ENCODE peak calls at places on chromosomes 7 and 10, in four cellular contexts. V, Y, T and M are unnamed samples.

GRCh38 chr10:89515031-89515841 is 20.2 kb downstream of the SLC16A12 start:
- DNase-seq in V (no peak), Y (no peak), T (no peak), M (no peak)

GRCh38 chr7:44979481-44980392 is 922 bp upstream of the MYO1G start:
- DNase-seq in V (no peak), Y (no peak), T (no peak), M (no peak)

GRCh38 chr7:110944966-110945644 is 145.8 kb upstream of the LRRN3 start:
- DNase-seq in V (no peak), Y (no peak), T (no peak), M (no peak)

GRCh38 chr7:133699390-133699789 is 427.8 kb upstream of the LRGUK start:
- DNase-seq in V (no peak), Y (no peak), T (no peak), M (no peak)

GRCh38 chr10:58701398-58702135 is 188.9 kb downstream of the BICC1 start:
- DNase-seq in V (no peak), Y (no peak), T (no peak), M (peak)

GRCh38 chr10:128059915-128060314 is 66.3 kb downstream of the MKI67 start:
- DNase-seq in V (no peak), Y (no peak), T (no peak), M (no peak)

GRCh38 chr7:80244206-80244956 is 109.8 kb downstream of the GNAI1 start:
- DNase-seq in V (no peak), Y (no peak), T (no peak), M (no peak)

GRCh38 chr7:139869886-139870285 is 40.8 kb downstream of the TBXAS1 start:
- DNase-seq in V (no peak), Y (no peak), T (no peak), M (peak)

GRCh38 chr10:26737730-26738129 is 40.2 kb downstream of the PDSS1 start:
- DNase-seq in V (no peak), Y (no peak), T (no peak), M (peak)

DNA sequence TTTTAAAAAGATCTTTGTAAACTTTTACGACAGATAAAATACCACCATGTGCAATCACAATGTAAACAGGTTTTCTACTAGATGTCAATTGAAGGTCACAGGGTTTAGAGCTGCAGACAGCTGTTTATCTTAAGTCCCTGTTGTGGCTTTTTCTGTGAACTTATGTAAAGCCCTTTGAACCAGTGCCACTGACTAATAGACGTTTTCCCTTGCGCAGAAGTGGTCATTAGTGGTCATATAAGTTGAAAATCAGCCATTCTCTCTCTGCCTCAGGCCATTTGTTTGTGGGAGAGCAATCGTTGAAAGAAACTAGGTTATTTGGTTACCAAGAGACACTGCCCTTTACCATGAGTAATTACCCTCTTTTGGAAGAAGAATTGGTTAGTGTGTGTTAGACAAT is 23.9 kb downstream of the CACNB2 start:
- DNase-seq in V (no peak), Y (no peak), T (no peak), M (no peak)
- TF ChIP-seq CTCF in V (no peak), Y (no peak), T (no peak), M (no peak)

DNA sequence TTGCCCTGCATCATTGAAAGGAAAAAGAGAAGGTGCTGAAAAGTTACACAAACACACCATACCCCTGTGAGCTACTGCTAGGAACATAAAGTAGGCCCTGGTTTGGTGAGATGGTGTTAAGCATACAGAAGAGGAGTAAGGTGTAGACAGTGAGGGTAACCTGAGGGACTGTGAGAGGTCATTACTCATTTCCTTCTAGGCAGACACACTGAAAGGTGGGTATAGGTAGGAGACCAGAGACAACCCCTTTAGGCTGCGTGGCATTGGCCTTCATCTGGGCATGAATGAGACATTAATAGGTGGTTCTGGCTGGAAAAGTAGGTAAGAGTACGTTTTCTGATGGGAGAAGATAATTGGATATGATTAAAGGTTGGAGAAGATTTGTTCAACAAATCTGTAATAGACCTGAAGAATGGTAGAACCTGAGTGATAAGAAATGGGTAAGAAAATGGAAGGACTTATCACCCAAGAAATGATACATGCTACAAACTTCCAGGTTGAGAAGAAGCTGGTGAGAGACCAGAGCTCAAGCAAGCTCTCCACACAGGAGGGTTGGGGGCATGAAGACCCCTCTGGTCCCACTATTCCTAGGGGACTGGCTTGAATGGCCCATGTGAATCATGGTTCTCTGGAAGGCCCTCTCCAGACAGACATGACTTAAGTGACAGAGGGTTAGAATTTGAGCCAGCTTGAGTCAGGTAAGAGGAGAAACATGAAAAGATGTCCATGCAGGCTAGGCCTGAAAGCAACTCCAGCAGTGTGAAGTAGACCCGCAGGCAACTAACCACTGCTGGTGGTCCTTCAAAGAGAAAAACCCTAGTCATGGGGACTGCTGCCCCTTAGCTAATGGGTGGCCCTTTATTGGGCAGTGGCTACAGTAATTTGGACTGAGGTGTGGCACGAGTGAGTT is 3.8 kb downstream of the COMTD1 start:
- DNase-seq in V (no peak), Y (no peak), T (no peak), M (no peak)
- TF ChIP-seq POLR2A in V (no peak), Y (no peak), T (no peak), M (no peak)

GRCh38 chr10:99562631-99563030 is 29.9 kb downstream of the NKX2-3 start:
- DNase-seq in V (no peak), Y (no peak), T (no peak), M (no peak)

GRCh38 chr10:99564361-99564760 is 31.6 kb downstream of the NKX2-3 start:
- DNase-seq in V (no peak), Y (no peak), T (no peak), M (no peak)

GRCh38 chr10:99558708-99559107 is 26.0 kb downstream of the NKX2-3 start:
- DNase-seq in V (no peak), Y (no peak), T (no peak), M (no peak)

GRCh38 chr10:99557044-99557443 is 24.3 kb downstream of the NKX2-3 start:
- DNase-seq in V (no peak), Y (no peak), T (no peak), M (no peak)

GRCh38 chr10:99560277-99561126 is 27.8 kb downstream of the NKX2-3 start:
- DNase-seq in V (peak), Y (peak), T (no peak), M (no peak)
- TF ChIP-seq CTCF in V (peak), Y (no peak), T (peak), M (no peak)

DNA sequence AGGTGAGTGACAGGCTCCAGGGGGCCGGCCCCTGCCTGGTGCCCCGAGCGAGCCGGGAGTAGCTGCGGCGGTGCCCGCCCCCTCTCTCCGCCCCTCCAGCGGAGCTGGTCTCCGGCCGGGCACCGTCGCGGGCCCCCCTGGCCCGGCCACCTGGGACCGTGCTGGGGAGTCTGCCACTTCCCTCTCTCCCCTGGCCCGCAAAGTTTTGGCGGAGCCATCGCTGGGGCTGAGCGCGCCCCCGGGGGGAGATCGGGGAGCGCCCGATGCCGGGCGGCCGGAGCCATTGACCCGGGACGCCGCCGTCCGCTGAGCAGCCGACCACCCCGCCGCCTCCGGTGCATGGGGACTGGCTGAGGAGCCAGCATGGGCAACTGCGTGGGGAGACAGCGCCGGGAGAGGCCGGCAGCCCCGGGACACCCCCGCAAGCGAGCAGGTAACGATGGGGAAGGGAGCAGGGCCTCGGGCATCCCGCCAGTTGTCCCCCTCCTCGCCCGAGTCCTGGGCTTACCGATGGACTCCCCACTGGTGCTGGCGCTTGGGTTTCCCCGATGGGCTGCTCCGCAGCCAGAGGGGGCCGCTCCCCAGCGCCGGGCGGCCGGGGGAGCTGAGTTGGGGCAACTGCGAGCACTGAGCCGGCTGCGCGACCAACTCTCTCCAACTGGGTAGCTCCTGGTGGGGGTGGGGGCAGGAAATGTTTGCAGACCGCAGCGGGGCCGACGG is at the start of gene UBTD1:
- DNase-seq in V (peak), Y (peak), T (no peak), M (peak)
- TF ChIP-seq POLR2A in V (no peak), Y (no peak), T (peak), M (no peak)

GRCh38 chr7:98735801-98736200 is 118.7 kb downstream of the NPTX2 start:
- DNase-seq in V (no peak), Y (no peak), T (no peak), M (no peak)
- TF ChIP-seq CTCF in V (no peak), Y (no peak), T (no peak), M (no peak)